ENCODE peak calls at places on chromosomes 13 and 19, in nine cellular contexts. R is activated gamma-delta T cell treated with Interleukin-2 at 50 U/mL for 16 hours; B is NAMALWA; T is AG09309; W is stimulated activated CD4-positive, alpha-beta T cell treated with anti-CD3 and anti-CD28 coated beads, Interleukin-1b, Interleukin-23, amount 100 ng/mL, for 1 hour; L is WTC11; M is anterior cingulate cortex; F is epithelial cell of proximal tubule; X is NCI-H2227 treated with DMSO at 0.1 percent for 48 hours. V is an unnamed sample.

GRCh38 chr13:101869553-101869952 is 417.1 kb downstream of the ITGBL1 start:
- DNase-seq in R (no peak), B (peak; percentile 54), T (no peak), W (no peak), L (no peak), M (no peak), F (no peak), X (no peak), V (no peak)

GRCh38 chr19:46678110-46678732 is 17.2 kb upstream of the DACT3 start:
- DNase-seq in R (peak; percentile 30), B (peak; percentile 82), T (no peak), W (peak; percentile 31), L (peak; percentile 90), M (no peak), F (no peak), X (no peak), V (no peak)

GRCh38 chr13:99442273-99442895 is 58.9 kb upstream of the TM9SF2 start:
- DNase-seq in R (peak; percentile 56), B (peak; percentile 85), T (no peak), W (no peak), L (peak; percentile 27), M (no peak), F (no peak), X (peak; percentile 50), V (peak; percentile 70)

GRCh38 chr13:49240017-49240416 is 7.7 kb upstream of the CDADC1 start:
- DNase-seq in R (no peak), B (peak; percentile 74), T (no peak), W (no peak), L (peak; percentile 18), M (no peak), F (no peak), X (no peak), V (peak; percentile 8)

GRCh38 chr13:75643693-75644092 is 7.6 kb downstream of the LMO7 start:
- DNase-seq in R (no peak), B (no peak), T (no peak), W (no peak), L (no peak), M (no peak), F (no peak), X (no peak), V (no peak)

GRCh38 chr19:50549059-50549926 is 18.9 kb downstream of the LRRC4B start:
- DNase-seq in R (no peak), B (no peak), T (no peak), W (no peak), L (no peak), M (no peak), F (no peak), X (no peak), V (no peak)

GRCh38 chr13:50699874-50700663 is 143.4 kb downstream of the DLEU7 start:
- DNase-seq in R (no peak), B (no peak), T (no peak), W (no peak), L (peak; percentile 18), M (no peak), F (no peak), X (no peak), V (no peak)

GRCh38 chr19:46426035-46426505 is 2.7 kb downstream of the PNMA8C start:
- DNase-seq in R (no peak), B (no peak), T (no peak), W (no peak), L (no peak), M (no peak), F (no peak), X (no peak), V (no peak)

GRCh38 chr19:2500861-2501260 is 24.9 kb downstream of the GADD45B start:
- DNase-seq in R (no peak), B (no peak), T (no peak), W (no peak), L (no peak), M (no peak), F (no peak), X (no peak), V (no peak)

GRCh38 chr19:43820098-43820860 is 6.8 kb upstream of the ZNF283 start:
- DNase-seq in R (no peak), B (no peak), T (no peak), W (no peak), L (peak; percentile 21), M (peak; percentile 31), F (no peak), X (no peak), V (no peak)

GRCh38 chr13:75135325-75135825 is 346.6 kb downstream of the TBC1D4 start:
- DNase-seq in R (no peak), B (no peak), T (peak; percentile 91), W (no peak), L (no peak), M (no peak), F (no peak), X (no peak), V (no peak)

V was measured in NCI-H1694.